ENCODE peak calls at places on chromosome 4, in four cellular contexts. N is SK-N-SH, G is HCT116, R is hepatocyte. D is an unnamed sample. For H3K27me3, the result is how much of the 10 kb centered on the place peaks cover.

GRCh38 chr4:136277741-136278140 is 1254.6 kb downstream of the PCDH18 start:
- DNase-seq in N (no peak), G (no peak), R (no peak), D (no peak)

GRCh38 chr4:30380404-30380998 is 339.7 kb upstream of the PCDH7 start:
- DNase-seq in N (peak), G (peak), R (peak), D (no peak)

GRCh38 chr4:155433636-155434360 is 57.0 kb upstream of the MAP9 start:
- DNase-seq in N (no peak), G (no peak), R (no peak), D (no peak)

GRCh38 chr4:142315999-142316398 is 530.1 kb downstream of the INPP4B start:
- DNase-seq in N (no peak), G (no peak), R (no peak), D (no peak)

GRCh38 chr4:120291541-120291940 is 224.9 kb upstream of the MAD2L1 start:
- DNase-seq in N (no peak), G (no peak), R (no peak), D (no peak)

GRCh38 chr4:161799687-161800086 is 364.1 kb downstream of the FSTL5 start:
- DNase-seq in N (no peak), G (no peak), R (no peak), D (no peak)

GRCh38 chr4:86220137-86220536 is 139.7 kb downstream of the MAPK10 start:
- DNase-seq in N (no peak), G (no peak), R (no peak), D (no peak)

GRCh38 chr4:22048326-22048725 is 99.8 kb upstream of the KCNIP4 start:
- DNase-seq in N (no peak), G (no peak), R (no peak), D (no peak)

GRCh38 chr4:158131037-158131436 is 41.8 kb downstream of the GASK1B start:
- DNase-seq in N (no peak), G (no peak), R (no peak), D (no peak)

GRCh38 chr4:1288786-1289185 is 905 bp upstream of the MAEA start:
- DNase-seq in N (no peak), G (no peak), R (no peak), D (no peak)

GRCh38 chr4:182453830-182454229 is 210.6 kb downstream of the TENM3 start:
- DNase-seq in N (no peak), G (no peak), R (no peak), D (no peak)

GRCh38 chr4:184688447-184688846 is 38.9 kb downstream of the PRIMPOL start:
- DNase-seq in N (no peak), G (peak), R (peak), D (no peak)

GRCh38 chr4:15318621-15319348 is 109.0 kb upstream of the C1QTNF7 start:
- DNase-seq in N (no peak), G (no peak), R (no peak), D (no peak)

GRCh38 chr4:100360211-100360610 is 157.6 kb downstream of the EMCN start:
- DNase-seq in N (no peak), G (no peak), R (no peak), D (no peak)

GRCh38 chr4:32519060-32519459 is 1798.9 kb downstream of the PCDH7 start:
- DNase-seq in N (no peak), G (no peak), R (no peak), D (no peak)

GRCh38 chr4:73891326-73891725 is 22.1 kb downstream of the CXCL1 start:
- DNase-seq in N (no peak), G (no peak), R (no peak), D (no peak)

GRCh38 chr4:146398896-146399443 is 122.8 kb downstream of the SLC10A7 start:
- DNase-seq in N (peak), G (no peak), R (no peak), D (no peak)

GRCh38 chr4:168585168-168586091 is 88.6 kb downstream of the PALLD start:
- DNase-seq in N (peak), G (peak), R (peak), D (peak)
- TF ChIP-seq CTCF in N (peak), G (peak), R (peak), D (peak)

GRCh38 chr4:153222790-153223417 is 18.7 kb downstream of the TRIM2 start:
- DNase-seq in N (peak), G (no peak), R (peak), D (peak)

GRCh38 chr4:153220709-153221367 is 16.6 kb downstream of the TRIM2 start:
- DNase-seq in N (no peak), G (no peak), R (no peak), D (no peak)

GRCh38 chr4:153223418-153223792 is 19.2 kb downstream of the TRIM2 start:
- DNase-seq in N (peak), G (no peak), R (no peak), D (no peak)

GRCh38 chr4:153222162-153222789 is 18.0 kb downstream of the TRIM2 start:
- DNase-seq in N (peak), G (no peak), R (peak), D (no peak)

GRCh38 chr4:153221783-153222161 is 17.5 kb downstream of the TRIM2 start:
- DNase-seq in N (no peak), G (no peak), R (no peak), D (no peak)
- H3K27ac ChIP-seq in N (peak), G (peak), R (peak), D (peak)

DNA sequence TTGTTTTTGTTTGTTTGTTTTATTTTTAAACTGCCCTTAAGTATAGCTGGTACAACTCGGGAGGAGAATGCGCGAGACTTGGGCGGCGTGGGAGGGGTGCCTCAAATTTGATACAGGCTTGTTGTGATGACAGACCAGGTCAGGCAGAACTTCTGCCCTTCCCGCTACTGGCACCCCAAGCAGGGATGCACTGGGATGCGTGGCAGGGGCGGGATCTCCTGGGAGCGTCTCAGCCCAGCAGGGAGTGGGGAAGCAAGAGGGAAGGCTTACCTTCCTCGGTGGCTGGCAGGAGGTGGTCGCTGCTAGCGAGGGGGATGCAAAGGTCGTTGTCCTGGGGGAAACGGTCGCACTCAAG is 842 bp downstream of the SFRP2 start:
- DNase-seq in N (peak), G (no peak), R (no peak), D (peak)
- H3K27me3 ChIP-seq in N (half or more), G (under half), R (half or more), D (half or more)

GRCh38 chr4:77581724-77582123 is 23.9 kb upstream of the CXCL13 start:
- DNase-seq in N (no peak), G (no peak), R (no peak), D (no peak)

GRCh38 chr4:77579406-77580076 is 26.1 kb upstream of the CXCL13 start:
- DNase-seq in N (no peak), G (peak), R (no peak), D (no peak)

GRCh38 chr4:77582151-77582550 is 23.5 kb upstream of the CXCL13 start:
- DNase-seq in N (no peak), G (no peak), R (no peak), D (no peak)

GRCh38 chr4:77576351-77576750 is 29.3 kb upstream of the CXCL13 start:
- DNase-seq in N (no peak), G (no peak), R (no peak), D (no peak)

GRCh38 chr4:77578145-77578544 is 27.5 kb upstream of the CXCL13 start:
- DNase-seq in N (no peak), G (no peak), R (no peak), D (no peak)
- TF ChIP-seq CTCF in N (peak), G (peak), R (no peak), D (no peak)

DNA sequence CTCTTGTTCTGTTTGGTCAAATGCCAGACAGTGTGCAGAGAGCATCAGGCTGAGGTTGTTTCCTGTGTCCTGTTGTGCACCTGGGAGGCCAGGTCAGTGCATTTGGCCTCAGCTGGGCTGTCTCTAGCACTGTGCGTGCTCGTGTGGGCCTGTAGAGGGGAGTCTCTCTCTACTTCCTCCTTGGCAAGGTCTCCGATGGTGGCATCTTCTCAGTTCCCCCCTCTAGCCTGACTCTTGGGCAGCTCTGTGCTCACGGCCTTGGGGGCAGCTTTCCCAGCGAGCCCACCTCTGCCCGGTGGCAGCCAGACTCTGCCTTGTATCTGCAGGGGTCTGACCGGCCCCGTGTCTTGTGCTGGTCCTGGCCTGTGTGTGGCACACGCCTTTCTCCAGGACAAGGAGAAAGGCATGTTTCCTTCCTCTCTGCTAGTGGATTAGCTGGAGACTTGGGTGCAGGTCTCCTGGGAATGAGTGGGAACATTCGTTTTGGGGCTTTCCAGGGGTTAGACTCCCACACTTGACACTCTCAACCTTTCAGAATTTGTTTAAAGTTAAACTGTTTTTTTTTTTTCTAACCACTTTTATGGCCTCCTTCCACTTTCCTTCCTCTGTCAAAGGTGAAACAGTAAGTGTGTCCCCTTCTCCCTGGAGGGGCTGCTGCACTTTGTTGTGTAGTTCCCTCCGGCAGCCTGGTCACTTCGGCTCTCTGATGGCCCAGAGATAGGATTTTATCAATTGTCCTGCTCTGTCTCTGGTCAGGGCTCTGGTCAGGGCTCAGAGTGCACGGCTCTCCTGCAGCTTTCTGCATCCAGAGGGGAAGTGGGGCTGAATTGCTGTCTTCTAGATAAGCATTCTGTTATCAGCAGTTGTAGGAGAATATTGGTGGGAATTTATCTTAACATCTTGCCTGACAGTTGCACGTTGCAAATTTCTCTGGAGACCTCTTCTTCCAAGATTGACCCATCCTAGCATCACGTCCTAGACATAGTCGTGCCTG is 62.5 kb downstream of the FAM193A start:
- DNase-seq in N (peak), G (no peak), R (no peak), D (peak)
- H3K27ac ChIP-seq in N (peak), G (no peak), R (no peak), D (no peak)

DNA sequence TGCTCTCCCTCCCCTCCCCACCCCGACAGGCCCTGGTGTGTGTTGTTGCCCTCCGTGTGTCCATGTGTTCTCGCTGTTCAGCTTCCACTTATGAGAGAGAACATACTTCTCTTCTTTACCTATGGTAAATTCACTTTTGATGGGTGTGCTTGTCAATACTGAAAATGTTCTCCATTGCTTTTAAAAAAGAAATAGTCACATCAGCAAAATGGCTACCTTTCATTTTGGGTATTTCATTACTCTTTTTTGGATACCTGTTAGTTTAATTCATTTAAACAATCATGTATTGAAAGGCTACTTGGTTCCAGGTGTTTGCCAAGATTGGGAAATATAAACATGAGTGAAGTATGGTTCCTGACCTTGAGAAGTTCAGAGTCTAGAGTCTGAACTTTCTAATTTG is 107.4 kb upstream of the PITX2 start:
- DNase-seq in N (no peak), G (no peak), R (no peak), D (no peak)
- H3K27me3 ChIP-seq in N (under half), G (under half), R (under half), D (under half)

D was measured in upper lobe of right lung.